ENCODE peak calls at places on chromosome 5, in eight cellular contexts. E is AML-193; P is HT-29; T is KBM-7; J is CD4-positive, CD25-positive, alpha-beta regulatory T cell; X is left colon; V is EL; R is GM12892. G is an unnamed sample.

GRCh38 chr5:169956126-169956525 is 24.2 kb downstream of the INSYN2B start:
- DNase-seq in E (no peak), P (no peak), T (no peak), J (no peak), X (no peak), V (no peak), R (no peak), G (no peak)

GRCh38 chr5:69450116-69450515 is 35.2 kb downstream of the MARVELD2 start:
- DNase-seq in E (no peak), P (no peak), T (no peak), J (no peak), X (no peak), V (peak), R (no peak), G (no peak)

GRCh38 chr5:90982576-90982975 is 400.5 kb downstream of the ARRDC3 start:
- DNase-seq in E (no peak), P (peak), T (no peak), J (no peak), X (no peak), V (no peak), R (no peak), G (no peak)

GRCh38 chr5:113601423-113601822 is 87.9 kb downstream of the YTHDC2 start:
- DNase-seq in E (no peak), P (no peak), T (no peak), J (no peak), X (no peak), V (no peak), R (no peak), G (no peak)

GRCh38 chr5:39420482-39421145 is 4.2 kb downstream of the DAB2 start:
- DNase-seq in E (peak), P (no peak), T (peak), J (no peak), X (peak), V (peak), R (no peak), G (no peak)

GRCh38 chr5:132277971-132278964 is 15.9 kb upstream of the SLC22A4 start:
- DNase-seq in E (no peak), P (no peak), T (no peak), J (no peak), X (no peak), V (no peak), R (no peak), G (no peak)

GRCh38 chr5:177433658-177434217 is 7.3 kb downstream of the GRK6 start:
- DNase-seq in E (no peak), P (no peak), T (no peak), J (no peak), X (no peak), V (no peak), R (no peak), G (no peak)

GRCh38 chr5:110790673-110791072 is 51.9 kb downstream of the SLC25A46 start:
- DNase-seq in E (no peak), P (peak), T (no peak), J (no peak), X (no peak), V (peak), R (no peak), G (no peak)

GRCh38 chr5:172901788-172902496 is 57.3 kb upstream of the RPL26L1 start:
- DNase-seq in E (no peak), P (no peak), T (no peak), J (no peak), X (no peak), V (peak), R (no peak), G (no peak)

G was measured in omental fat pad.